ENCODE peak calls at places on chromosome 19, in eight cellular contexts. One of them, this sample, is unnamed.
A peak's percentile ranks its signal among the peaks of the same experiment; 100 is the strongest.

GRCh38 chr19:13899912-13900584 is 5.9 kb downstream of the BRME1 start:
- DNase-seq in transverse colon: no peak
- DNase-seq in ovary: no peak
- DNase-seq in A549: no peak
- DNase-seq in tibial nerve: peak; percentile 52
- DNase-seq in HepG2: no peak
- DNase-seq in stomach: no peak
- DNase-seq in H1: no peak
- DNase-seq in this sample: no peak

GRCh38 chr19:48478339-48479061 is 9.3 kb downstream of the CYTH2 start:
- DNase-seq in tibial nerve: no peak
- DNase-seq in H1: no peak
- DNase-seq in A549: no peak
- DNase-seq in HepG2: no peak
- DNase-seq in stomach: no peak
- DNase-seq in ovary: no peak
- DNase-seq in transverse colon: no peak
- DNase-seq in this sample: no peak

GRCh38 chr19:18543814-18544475 is 572 bp upstream of the FKBP8 start:
- DNase-seq in A549: peak; percentile 66
- DNase-seq in transverse colon: peak; percentile 82
- DNase-seq in ovary: no peak
- DNase-seq in HepG2: peak; percentile 23
- DNase-seq in stomach: peak; percentile 51
- DNase-seq in H1: no peak
- DNase-seq in tibial nerve: no peak
- DNase-seq in this sample: no peak

GRCh38 chr19:6064016-6064702 is 46.1 kb downstream of the RFX2 start:
- DNase-seq in stomach: no peak
- DNase-seq in HepG2: no peak
- DNase-seq in tibial nerve: no peak
- DNase-seq in H1: no peak
- DNase-seq in transverse colon: peak; percentile 15
- DNase-seq in A549: no peak
- DNase-seq in ovary: no peak
- DNase-seq in this sample: no peak

GRCh38 chr19:38731654-38732301 is 12.5 kb downstream of the CAPN12 start:
- DNase-seq in H1: no peak
- DNase-seq in tibial nerve: no peak
- DNase-seq in transverse colon: peak; percentile 75
- DNase-seq in A549: no peak
- DNase-seq in HepG2: no peak
- DNase-seq in stomach: peak; percentile 87
- DNase-seq in ovary: no peak
- DNase-seq in this sample: no peak

GRCh38 chr19:3114811-3115210 is 20.6 kb downstream of the GNA11 start:
- DNase-seq in HepG2: no peak
- DNase-seq in H1: no peak
- DNase-seq in ovary: no peak
- DNase-seq in transverse colon: no peak
- DNase-seq in tibial nerve: no peak
- DNase-seq in A549: no peak
- DNase-seq in stomach: no peak
- DNase-seq in this sample: no peak

GRCh38 chr19:6464070-6464873 is at the start of gene CRB3:
- DNase-seq in tibial nerve: no peak
- DNase-seq in stomach: peak; percentile 96
- DNase-seq in transverse colon: peak; percentile 97
- DNase-seq in H1: peak; percentile 80
- DNase-seq in HepG2: peak; percentile 73
- DNase-seq in A549: peak; percentile 40
- DNase-seq in ovary: no peak
- DNase-seq in this sample: no peak

GRCh38 chr19:42284641-42285341 is 15.7 kb downstream of the CIC start:
- DNase-seq in stomach: no peak
- DNase-seq in transverse colon: no peak
- DNase-seq in ovary: no peak
- DNase-seq in HepG2: no peak
- DNase-seq in tibial nerve: no peak
- DNase-seq in H1: no peak
- DNase-seq in A549: no peak
- DNase-seq in this sample: no peak

GRCh38 chr19:9474975-9475374 is 23.4 kb downstream of the ZNF560 start:
- DNase-seq in tibial nerve: no peak
- DNase-seq in HepG2: no peak
- DNase-seq in stomach: no peak
- DNase-seq in A549: no peak
- DNase-seq in H1: no peak
- DNase-seq in ovary: no peak
- DNase-seq in transverse colon: no peak
- DNase-seq in this sample: no peak

DNA sequence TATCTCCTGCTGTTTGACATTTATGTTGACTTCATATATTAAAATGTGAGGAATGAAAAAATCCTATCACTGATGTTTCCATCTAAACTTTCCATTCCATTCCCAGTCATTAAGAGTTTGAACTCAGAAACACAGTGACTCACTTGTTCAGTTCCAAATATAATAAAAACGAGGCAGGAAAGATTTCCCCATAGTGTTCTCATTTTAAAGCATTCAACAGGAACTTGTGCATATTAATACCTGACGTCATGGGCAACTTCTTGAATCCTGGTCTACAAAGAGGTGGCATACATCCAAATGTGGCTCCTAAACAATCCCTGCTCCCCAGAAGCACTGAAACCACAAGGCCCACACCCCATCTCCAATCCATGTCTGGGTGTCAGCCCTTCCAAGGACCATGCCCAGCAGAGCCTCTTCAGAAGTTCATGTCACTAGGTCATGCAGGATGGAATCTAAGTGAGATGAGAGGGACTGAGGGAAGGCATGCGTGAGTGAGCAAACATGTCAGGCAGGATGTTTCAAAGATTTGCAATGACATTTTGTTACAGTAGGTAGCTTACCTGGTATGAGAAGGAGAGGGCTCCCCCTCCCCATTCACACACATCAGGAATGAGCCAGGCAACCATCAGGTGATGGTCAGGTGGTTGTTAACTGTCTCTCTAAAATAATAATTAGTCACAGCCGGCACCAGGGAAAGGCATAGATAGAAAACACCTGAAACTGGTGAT is 9.4 kb upstream of the ERVV-2 start:
- DNase-seq in tibial nerve: no peak
- DNase-seq in stomach: no peak
- DNase-seq in H1: no peak
- DNase-seq in ovary: no peak
- DNase-seq in transverse colon: no peak
- DNase-seq in A549: no peak
- DNase-seq in HepG2: no peak
- DNase-seq in this sample: no peak
- TF ChIP-seq CTCF in tibial nerve: no peak
- TF ChIP-seq CTCF in stomach: no peak
- TF ChIP-seq CTCF in H1: no peak
- TF ChIP-seq CTCF in ovary: no peak
- TF ChIP-seq CTCF in transverse colon: no peak
- TF ChIP-seq CTCF in A549: no peak
- TF ChIP-seq CTCF in HepG2: no peak
- TF ChIP-seq CTCF in this sample: no peak

GRCh38 chr19:45817725-45818301 is 2.7 kb upstream of the RSPH6A start:
- DNase-seq in ovary: no peak
- DNase-seq in HepG2: no peak
- DNase-seq in tibial nerve: no peak
- DNase-seq in transverse colon: no peak
- DNase-seq in H1: no peak
- DNase-seq in A549: no peak
- DNase-seq in stomach: no peak
- DNase-seq in this sample: no peak
- TF ChIP-seq EP300 in ovary: no peak
- TF ChIP-seq EP300 in HepG2: no peak
- TF ChIP-seq EP300 in tibial nerve: no peak
- TF ChIP-seq EP300 in transverse colon: no peak
- TF ChIP-seq EP300 in H1: no peak
- TF ChIP-seq EP300 in A549: no peak
- TF ChIP-seq EP300 in stomach: no peak
- TF ChIP-seq EP300 in this sample: no peak

DNA sequence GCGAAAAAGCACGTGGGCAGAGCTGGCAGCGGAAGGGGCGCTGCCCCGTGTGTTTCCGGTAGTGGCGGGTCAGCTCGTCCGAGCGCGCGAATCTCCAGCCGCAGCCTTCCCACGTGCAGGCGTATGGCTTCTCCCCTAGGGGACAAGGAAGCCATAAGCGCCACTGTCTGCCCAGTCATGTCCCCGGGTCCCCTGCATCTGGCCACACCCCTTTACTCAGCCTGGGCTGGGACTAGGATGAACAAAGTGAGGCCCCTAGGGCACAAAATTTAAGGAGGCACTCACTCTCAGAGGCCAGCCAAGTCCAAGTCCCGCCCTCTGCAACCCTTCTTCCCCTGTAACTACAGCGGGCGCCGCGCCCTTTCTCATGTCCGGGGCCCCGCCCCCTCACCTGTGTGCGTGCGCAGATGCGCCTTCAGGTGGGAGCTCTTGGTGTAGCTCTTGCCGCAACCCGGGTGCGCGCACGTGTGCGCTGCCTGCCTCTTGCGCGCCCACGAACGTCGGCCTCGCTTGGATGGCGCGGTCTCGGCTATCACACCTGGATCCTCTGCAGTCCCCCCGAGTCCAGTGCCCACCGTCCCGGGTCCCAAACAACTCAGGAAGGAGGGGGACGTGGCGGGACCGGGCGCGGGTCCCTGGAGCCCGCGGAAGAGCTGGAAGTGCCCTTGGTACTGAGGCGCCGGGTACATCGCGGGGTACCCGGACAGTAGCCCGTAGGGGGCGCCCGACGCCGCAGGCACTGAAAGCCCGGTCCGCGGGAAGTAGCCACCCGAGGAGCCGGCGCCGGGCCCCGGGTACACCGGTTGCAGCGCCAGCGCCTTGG is 1.9 kb downstream of the KLF1 start:
- DNase-seq in tibial nerve: no peak
- DNase-seq in transverse colon: peak; percentile 96
- DNase-seq in ovary: no peak
- DNase-seq in stomach: peak; percentile 95
- DNase-seq in A549: peak; percentile 54
- DNase-seq in HepG2: peak; percentile 29
- DNase-seq in H1: peak; percentile 94
- DNase-seq in this sample: no peak
- TF ChIP-seq CTCF in tibial nerve: peak; percentile 65
- TF ChIP-seq CTCF in transverse colon: peak; percentile 74
- TF ChIP-seq CTCF in ovary: no peak
- TF ChIP-seq CTCF in stomach: peak; percentile 34
- TF ChIP-seq CTCF in A549: peak; percentile 68
- TF ChIP-seq CTCF in HepG2: peak; percentile 78
- TF ChIP-seq CTCF in H1: peak; percentile 54
- TF ChIP-seq CTCF in this sample: peak; percentile 66

GRCh38 chr19:46555684-46556083 is 45.4 kb upstream of the CALM3 start:
- DNase-seq in tibial nerve: no peak
- DNase-seq in HepG2: no peak
- DNase-seq in stomach: no peak
- DNase-seq in ovary: no peak
- DNase-seq in A549: no peak
- DNase-seq in transverse colon: no peak
- DNase-seq in H1: no peak
- DNase-seq in this sample: no peak
- TF ChIP-seq EP300 in tibial nerve: no peak
- TF ChIP-seq EP300 in HepG2: no peak
- TF ChIP-seq EP300 in stomach: no peak
- TF ChIP-seq EP300 in ovary: no peak
- TF ChIP-seq EP300 in A549: no peak
- TF ChIP-seq EP300 in transverse colon: no peak
- TF ChIP-seq EP300 in H1: no peak
- TF ChIP-seq EP300 in this sample: no peak

GRCh38 chr19:4555657-4556561 is 3.6 kb downstream of the SEMA6B start:
- DNase-seq in transverse colon: peak; percentile 46
- DNase-seq in stomach: no peak
- DNase-seq in ovary: no peak
- DNase-seq in H1: no peak
- DNase-seq in A549: peak; percentile 57
- DNase-seq in tibial nerve: no peak
- DNase-seq in HepG2: no peak
- DNase-seq in this sample: no peak

GRCh38 chr19:4557971-4558941 is 1.2 kb downstream of the SEMA6B start:
- DNase-seq in ovary: no peak
- DNase-seq in HepG2: no peak
- DNase-seq in stomach: peak; percentile 59
- DNase-seq in transverse colon: peak; percentile 35
- DNase-seq in H1: no peak
- DNase-seq in tibial nerve: no peak
- DNase-seq in A549: no peak
- DNase-seq in this sample: no peak

GRCh38 chr19:4559569-4559968 is at the start of gene SEMA6B:
- DNase-seq in transverse colon: no peak
- DNase-seq in tibial nerve: no peak
- DNase-seq in A549: no peak
- DNase-seq in HepG2: no peak
- DNase-seq in ovary: no peak
- DNase-seq in H1: no peak
- DNase-seq in stomach: peak; percentile 35
- DNase-seq in this sample: no peak

GRCh38 chr19:4556574-4557185 is 2.8 kb downstream of the SEMA6B start:
- DNase-seq in A549: peak; percentile 70
- DNase-seq in H1: no peak
- DNase-seq in tibial nerve: no peak
- DNase-seq in ovary: no peak
- DNase-seq in HepG2: no peak
- DNase-seq in transverse colon: peak; percentile 49
- DNase-seq in stomach: no peak
- DNase-seq in this sample: no peak

DNA sequence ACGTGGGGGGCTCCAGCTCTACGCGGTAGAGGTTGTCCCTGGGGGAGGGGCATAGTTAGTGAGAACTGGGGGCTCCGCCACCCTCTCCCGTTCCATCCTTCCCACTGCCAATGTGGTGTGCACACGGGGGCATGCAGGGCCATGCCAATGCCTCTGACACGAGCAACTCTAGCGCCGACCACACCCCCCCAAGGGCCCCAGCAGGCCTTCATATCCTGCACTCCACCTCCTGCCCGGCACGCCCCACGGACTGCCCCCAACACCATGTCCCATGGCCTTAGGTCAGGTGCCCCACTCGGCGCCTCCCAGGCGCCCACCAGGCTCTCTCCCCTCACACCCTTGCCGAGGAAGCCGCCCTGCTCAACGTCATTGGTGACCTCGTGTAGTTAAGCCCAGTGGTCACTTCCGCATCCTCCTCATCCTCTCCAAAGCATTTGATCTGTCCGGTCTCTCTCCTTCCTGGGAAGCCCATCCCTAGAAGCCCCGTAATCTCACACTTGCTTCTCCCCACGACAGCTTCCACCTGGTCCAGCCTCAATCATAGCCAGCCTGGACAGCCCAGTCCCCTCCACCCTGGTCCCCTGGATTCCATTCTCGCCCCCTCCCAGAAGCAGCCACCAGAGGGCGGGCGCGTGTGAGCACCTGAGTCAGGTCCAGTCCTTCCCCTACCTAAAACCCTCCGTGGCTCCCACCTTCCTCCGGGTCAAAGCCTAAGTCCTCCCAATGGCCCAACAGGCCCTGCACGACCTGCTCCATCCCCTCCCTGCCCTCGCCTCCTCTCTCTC is 2.1 kb downstream of the SEMA6B start:
- DNase-seq in H1: no peak
- DNase-seq in HepG2: no peak
- DNase-seq in ovary: no peak
- DNase-seq in A549: no peak
- DNase-seq in tibial nerve: no peak
- DNase-seq in stomach: no peak
- DNase-seq in transverse colon: no peak
- DNase-seq in this sample: no peak
- TF ChIP-seq CTCF in H1: peak; percentile 59
- TF ChIP-seq CTCF in HepG2: peak; percentile 38
- TF ChIP-seq CTCF in ovary: no peak
- TF ChIP-seq CTCF in A549: no peak
- TF ChIP-seq CTCF in tibial nerve: no peak
- TF ChIP-seq CTCF in stomach: no peak
- TF ChIP-seq CTCF in transverse colon: no peak
- TF ChIP-seq CTCF in this sample: no peak

This sample was measured in esophagus muscularis mucosa.